ENCODE peak calls at places on chromosomes 16 and 17, in seven cellular contexts. K, D, J, E, Z, S and F are unnamed samples.

GRCh38 chr17:77487677-77488530 is 347.1 kb downstream of the SEC14L1 start:
- DNase-seq in E (no peak), S (no peak), D (no peak), K (no peak), Z (no peak), J (peak), F (no peak)

GRCh38 chr16:69311533-69312388 is 611 bp downstream of the VPS4A start:
- DNase-seq in J (peak), D (no peak), Z (peak), K (peak), E (peak), S (no peak), F (no peak)

GRCh38 chr17:34314279-34314678 is 5.0 kb upstream of the CCL8 start:
- DNase-seq in Z (no peak), D (no peak), E (no peak), K (peak), J (no peak), S (no peak), F (no peak)

GRCh38 chr16:87806608-87807546 is 41.1 kb upstream of the KLHDC4 start:
- DNase-seq in K (peak), E (peak), J (peak), S (peak), D (peak), Z (peak), F (peak)

GRCh38 chr17:48520631-48521045 is 10.2 kb downstream of the HOXB1 start:
- DNase-seq in E (no peak), Z (no peak), S (no peak), D (no peak), K (peak), J (no peak), F (no peak)

GRCh38 chr17:7582401-7583252 is 1.0 kb upstream of the MPDU1 start:
- DNase-seq in S (no peak), Z (no peak), E (no peak), K (no peak), J (peak), D (no peak), F (no peak)

GRCh38 chr17:64544742-64545141 is 38.0 kb downstream of the CEP95 start:
- DNase-seq in Z (no peak), K (no peak), D (no peak), E (no peak), S (no peak), J (no peak), F (no peak)

GRCh38 chr17:39576187-39576586 is 31.5 kb downstream of the NEUROD2 start:
- DNase-seq in E (peak), K (peak), J (peak), S (no peak), D (no peak), Z (no peak), F (no peak)

GRCh38 chr17:13920413-13920812 is 148.9 kb upstream of the COX10 start:
- DNase-seq in S (no peak), E (no peak), K (no peak), J (no peak), D (no peak), Z (no peak), F (no peak)

GRCh38 chr17:50238594-50239287 is 35.5 kb upstream of the TMEM92 start:
- DNase-seq in D (no peak), S (no peak), E (no peak), K (peak), Z (no peak), J (no peak), F (no peak)

GRCh38 chr17:19646788-19647696 is 1.5 kb upstream of the ALDH3A2 start:
- DNase-seq in E (no peak), S (no peak), K (peak), Z (no peak), D (no peak), J (peak), F (no peak)